ENCODE peak calls at places on chromosomes 7 and 10, in five cellular contexts. R, N, H, P and O are unnamed samples.

GRCh38 chr10:70223728-70224127 is 9.5 kb downstream of the PPA1 start:
- DNase-seq in R (no peak), P (no peak), N (no peak), H (no peak), O (no peak)

GRCh38 chr7:2771274-2771711 is 72.8 kb downstream of the GNA12 start:
- DNase-seq in N (no peak), P (no peak), H (no peak), R (no peak), O (no peak)

GRCh38 chr7:106840342-106840741 is 24.7 kb upstream of the PIK3CG start:
- DNase-seq in P (no peak), H (no peak), R (peak; percentile 80), N (no peak), O (no peak)

GRCh38 chr10:22615819-22616499 is 98.4 kb downstream of the PIP4K2A start:
- DNase-seq in P (peak; percentile 94), H (peak; percentile 33), R (no peak), N (peak; percentile 80), O (peak; percentile 93)

GRCh38 chr10:31341552-31341951 is 22.5 kb downstream of the ZEB1 start:
- DNase-seq in N (no peak), R (no peak), H (no peak), P (no peak), O (no peak)

GRCh38 chr10:13672505-13672904 is 85.7 kb downstream of the PRPF18 start:
- DNase-seq in R (no peak), P (no peak), N (no peak), H (no peak), O (no peak)

GRCh38 chr10:107687702-107688101 is 523.2 kb upstream of the SORCS1 start:
- DNase-seq in P (no peak), N (no peak), H (no peak), R (no peak), O (no peak)

GRCh38 chr10:89398003-89398749 is 5.8 kb downstream of the IFIT1 start:
- DNase-seq in N (no peak), P (no peak), R (no peak), H (no peak), O (no peak)

GRCh38 chr10:62589689-62590088 is 214.8 kb upstream of the ADO start:
- DNase-seq in R (no peak), H (peak; percentile 7), N (no peak), P (no peak), O (no peak)